ENCODE peak calls at places on chromosomes 11 and 22, in six cellular contexts. S, D, V, Z, U and B are unnamed samples.

GRCh38 chr11:46352063-46352841 is 5.0 kb downstream of the DGKZ start:
- DNase-seq in S (no peak), D (no peak), V (peak; percentile 78), Z (peak; percentile 54), U (peak; percentile 51), B (no peak)

GRCh38 chr22:27405672-27406388 is 395.7 kb downstream of the MN1 start:
- DNase-seq in S (peak; percentile 22), D (no peak), V (no peak), Z (peak; percentile 70), U (peak; percentile 65), B (peak; percentile 3)

GRCh38 chr11:124643605-124644425 is 21.2 kb downstream of the TBRG1 start:
- DNase-seq in S (no peak), D (no peak), V (no peak), Z (peak; percentile 88), U (peak; percentile 90), B (no peak)

GRCh38 chr11:21640491-21640890 is 552.4 kb upstream of the ANO5 start:
- DNase-seq in S (no peak), D (no peak), V (no peak), Z (no peak), U (no peak), B (no peak)

GRCh38 chr22:30979932-30980331 is 10.9 kb downstream of the TUG1 start:
- DNase-seq in S (no peak), D (no peak), V (no peak), Z (peak; percentile 12), U (no peak), B (no peak)

GRCh38 chr11:14310696-14311095 is 48.3 kb downstream of the RRAS2 start:
- DNase-seq in S (no peak), D (no peak), V (no peak), Z (peak; percentile 81), U (peak; percentile 49), B (no peak)

GRCh38 chr11:95301497-95301896 is 70.5 kb upstream of the SESN3 start:
- DNase-seq in S (no peak), D (peak; percentile 3), V (no peak), Z (peak; percentile 25), U (peak; percentile 7), B (no peak)

GRCh38 chr11:120540744-120541143 is 29.2 kb downstream of the GRIK4 start:
- DNase-seq in S (no peak), D (no peak), V (no peak), Z (no peak), U (no peak), B (no peak)